ENCODE peak calls at places on chromosome 19, in five cellular contexts. Q is colonic mucosa, C is neuronal stem cell, A is fibroblast of lung, U is H1. E is an unnamed sample.

GRCh38 chr19:43858174-43858573 is 31.1 kb downstream of the ZNF283 start:
- DNase-seq in C (no peak), Q (no peak), U (no peak), A (no peak), E (no peak)

GRCh38 chr19:45115809-45116615 is 23.0 kb downstream of the PPP1R37 start:
- DNase-seq in A (no peak), U (no peak), C (no peak), Q (no peak), E (no peak)

GRCh38 chr19:3440082-3440481 is 40.2 kb downstream of the SMIM24 start:
- DNase-seq in C (no peak), U (no peak), A (no peak), Q (peak), E (no peak)

GRCh38 chr19:4575267-4575793 is 15.8 kb upstream of the SEMA6B start:
- DNase-seq in Q (no peak), C (no peak), A (peak), U (peak), E (peak)

GRCh38 chr19:42295831-42296525 is 6.0 kb upstream of the PRR19 start:
- DNase-seq in Q (peak), A (peak), U (peak), C (peak), E (no peak)

GRCh38 chr19:51210385-51210784 is 14.5 kb upstream of the CD33 start:
- DNase-seq in Q (no peak), A (no peak), C (no peak), U (no peak), E (no peak)

GRCh38 chr19:46355234-46355990 is 8.5 kb downstream of the PPP5C start:
- DNase-seq in U (no peak), C (no peak), A (no peak), Q (no peak), E (no peak)

GRCh38 chr19:49888478-49888901 is 8.2 kb downstream of the IL4I1 start:
- DNase-seq in Q (no peak), C (no peak), U (no peak), A (no peak), E (no peak)

GRCh38 chr19:57099199-57099661 is 20.6 kb upstream of the USP29 start:
- DNase-seq in A (peak), U (no peak), C (peak), Q (peak), E (no peak)

GRCh38 chr19:16714702-16715294 is 4.8 kb upstream of the NWD1 start:
- DNase-seq in A (peak), Q (peak), U (peak), C (peak), E (peak)

GRCh38 chr19:4059931-4060620 is 6.6 kb downstream of the ZBTB7A start:
- DNase-seq in C (no peak), A (no peak), U (no peak), Q (peak), E (no peak)

GRCh38 chr19:34236035-34236793 is 18.1 kb upstream of the GARRE1 start:
- DNase-seq in U (no peak), Q (peak), A (peak), C (no peak), E (no peak)

GRCh38 chr19:48861313-48861712 is 7.1 kb downstream of the PLEKHA4 start:
- DNase-seq in A (no peak), C (no peak), Q (no peak), U (no peak), E (no peak)

GRCh38 chr19:48635966-48636858 is 967 bp downstream of the DBP start:
- DNase-seq in C (no peak), U (no peak), A (no peak), Q (peak), E (no peak)

GRCh38 chr19:10007811-10008211 is 2.5 kb downstream of the COL5A3 start:
- DNase-seq in C (no peak), Q (no peak), A (peak), U (no peak), E (no peak)

GRCh38 chr19:41321600-41322270 is 11.8 kb downstream of the CCDC97 start:
- DNase-seq in C (peak), A (peak), Q (no peak), U (peak), E (no peak)

GRCh38 chr19:41769608-41770007 is 14.3 kb downstream of the CEACAM6 start:
- DNase-seq in C (no peak), A (no peak), U (no peak), Q (no peak), E (no peak)

GRCh38 chr19:48799358-48800300 is 11.2 kb downstream of the BCAT2 start:
- DNase-seq in A (no peak), U (no peak), Q (no peak), C (no peak), E (no peak)

GRCh38 chr19:17687857-17688784 is at the start of gene UNC13A:
- DNase-seq in U (no peak), A (peak), Q (peak), C (peak), E (no peak)

GRCh38 chr19:42246143-42246868 is 3.9 kb upstream of the GSK3A start:
- DNase-seq in C (no peak), U (no peak), A (peak), Q (peak), E (no peak)

GRCh38 chr19:42051166-42052115 is 18.6 kb downstream of the GRIK5 start:
- DNase-seq in A (no peak), U (no peak), C (no peak), Q (no peak), E (peak)

GRCh38 chr19:3803986-3804385 is 17.8 kb upstream of the MATK start:
- DNase-seq in U (no peak), C (no peak), A (no peak), Q (no peak), E (no peak)

GRCh38 chr19:45560038-45560437 is 24.6 kb downstream of the OPA3 start:
- DNase-seq in C (no peak), U (no peak), A (no peak), Q (no peak), E (no peak)

GRCh38 chr19:48458016-48458415 is 2.6 kb downstream of the KCNJ14 start:
- DNase-seq in C (no peak), Q (no peak), U (no peak), A (peak), E (no peak)

DNA sequence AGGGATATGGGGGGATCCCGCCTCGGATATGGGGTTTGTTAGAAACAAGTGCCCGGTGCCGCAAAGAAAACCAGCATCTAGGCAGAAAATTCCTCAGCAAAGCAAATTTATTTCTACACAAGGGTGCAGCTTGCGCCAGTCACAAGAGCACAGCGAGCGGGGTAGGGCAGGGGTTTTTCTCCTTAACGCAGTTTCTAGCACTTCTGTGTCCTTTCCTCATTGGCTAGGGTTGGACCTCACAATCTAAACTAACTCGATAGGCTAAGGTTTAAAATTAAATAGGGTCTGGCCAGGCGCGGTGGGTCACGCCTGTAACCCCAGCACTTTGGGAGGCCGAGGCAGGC is 606 bp downstream of the ZNF440 start:
- DNase-seq in Q (peak), C (no peak), U (no peak), A (peak), E (no peak)
- H3K9ac ChIP-seq in Q (peak), C (no peak), U (peak), A (peak), E (peak)

GRCh38 chr19:13039211-13039789 is 44.0 kb downstream of the NFIX start:
- DNase-seq in U (no peak), Q (no peak), A (no peak), C (no peak), E (no peak)
- H3K9ac ChIP-seq in U (no peak), Q (no peak), A (no peak), C (no peak), E (no peak)

DNA sequence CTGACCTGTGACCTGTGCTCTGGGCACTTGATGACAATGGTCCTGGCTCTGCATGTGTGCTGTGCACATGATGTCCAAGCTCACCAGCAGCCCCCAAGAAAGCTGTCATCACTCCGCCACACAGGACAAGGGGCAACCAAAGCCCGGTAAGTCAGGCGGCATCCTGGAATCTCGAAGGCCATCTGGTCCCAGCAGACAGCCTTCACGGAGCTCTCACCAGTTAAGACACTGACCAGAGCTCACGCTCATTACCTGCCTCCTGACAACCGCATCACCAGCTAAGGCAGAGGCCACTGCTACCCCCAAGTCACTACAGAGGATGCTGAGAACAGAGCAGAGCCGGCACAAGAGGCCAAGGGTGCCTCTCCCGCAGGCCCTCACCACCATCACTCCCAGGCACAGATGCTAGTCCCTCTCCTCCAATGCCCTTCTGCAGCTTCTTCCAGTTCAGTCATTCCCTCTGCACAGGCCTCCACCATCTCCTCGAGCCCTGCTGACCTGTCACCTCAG is 10.6 kb downstream of the PPP6R1 start:
- DNase-seq in Q (no peak), U (no peak), A (no peak), C (no peak), E (no peak)
- H3K9ac ChIP-seq in Q (peak), U (no peak), A (no peak), C (peak), E (no peak)

GRCh38 chr19:33235269-33235995 is 9.8 kb upstream of the SLC7A10 start:
- DNase-seq in Q (peak), C (peak), U (peak), A (peak), E (peak)
- H3K9ac ChIP-seq in Q (peak), C (no peak), U (no peak), A (no peak), E (no peak)

DNA sequence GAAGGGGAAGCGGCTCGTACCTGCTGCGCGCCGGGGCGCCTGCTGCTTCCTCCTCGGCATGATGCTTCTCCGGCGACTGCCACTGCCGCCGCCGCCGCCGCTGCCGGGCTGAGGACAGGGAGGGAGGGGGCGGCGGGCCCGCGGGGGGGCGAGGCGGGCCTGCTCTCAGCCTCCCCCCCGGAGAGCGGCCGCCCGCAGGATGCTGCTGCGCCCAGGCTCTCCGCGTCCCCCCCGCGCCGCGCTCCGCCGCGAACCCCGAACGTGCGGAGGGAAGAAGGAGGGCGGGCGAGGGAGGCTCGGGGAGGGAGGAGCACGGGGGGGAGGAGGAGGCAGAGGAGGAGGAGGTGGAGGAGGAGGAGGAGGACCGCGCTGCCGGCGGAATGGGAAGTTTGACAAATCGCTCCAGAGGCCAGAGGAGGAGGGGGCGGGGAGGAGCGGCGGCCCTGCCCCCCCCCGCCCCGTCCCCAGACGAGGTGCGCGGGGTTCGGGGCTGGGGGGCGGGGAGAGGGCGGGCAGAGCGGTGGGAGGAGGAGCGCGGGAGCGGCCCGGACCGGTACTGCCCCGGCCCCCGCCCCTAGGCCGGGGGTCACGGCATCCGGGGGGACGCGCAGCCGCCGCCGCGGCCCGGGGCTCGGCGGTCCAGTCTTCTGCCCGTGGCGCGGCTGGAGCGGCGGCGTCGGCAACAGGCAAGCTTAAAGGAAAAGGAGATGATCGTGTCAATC is at the start of gene TSHZ3:
- DNase-seq in Q (peak), C (no peak), A (peak), U (no peak), E (no peak)
- H3K9ac ChIP-seq in Q (peak), C (peak), A (peak), U (no peak), E (peak)

GRCh38 chr19:18713550-18714117 is 30.2 kb downstream of the CRTC1 start:
- DNase-seq in Q (no peak), A (no peak), U (no peak), C (no peak), E (no peak)
- H3K9ac ChIP-seq in Q (no peak), A (no peak), U (no peak), C (peak), E (no peak)

GRCh38 chr19:743168-743687 is 7.7 kb upstream of the MISP start:
- DNase-seq in A (peak), Q (peak), C (no peak), U (no peak), E (no peak)
- H3K9ac ChIP-seq in A (no peak), Q (peak), C (no peak), U (no peak), E (no peak)

GRCh38 chr19:29527500-29528328 is 1.9 kb downstream of the VSTM2B start:
- DNase-seq in C (no peak), Q (no peak), U (no peak), A (no peak), E (no peak)
- H3K9ac ChIP-seq in C (no peak), Q (no peak), U (no peak), A (no peak), E (no peak)

DNA sequence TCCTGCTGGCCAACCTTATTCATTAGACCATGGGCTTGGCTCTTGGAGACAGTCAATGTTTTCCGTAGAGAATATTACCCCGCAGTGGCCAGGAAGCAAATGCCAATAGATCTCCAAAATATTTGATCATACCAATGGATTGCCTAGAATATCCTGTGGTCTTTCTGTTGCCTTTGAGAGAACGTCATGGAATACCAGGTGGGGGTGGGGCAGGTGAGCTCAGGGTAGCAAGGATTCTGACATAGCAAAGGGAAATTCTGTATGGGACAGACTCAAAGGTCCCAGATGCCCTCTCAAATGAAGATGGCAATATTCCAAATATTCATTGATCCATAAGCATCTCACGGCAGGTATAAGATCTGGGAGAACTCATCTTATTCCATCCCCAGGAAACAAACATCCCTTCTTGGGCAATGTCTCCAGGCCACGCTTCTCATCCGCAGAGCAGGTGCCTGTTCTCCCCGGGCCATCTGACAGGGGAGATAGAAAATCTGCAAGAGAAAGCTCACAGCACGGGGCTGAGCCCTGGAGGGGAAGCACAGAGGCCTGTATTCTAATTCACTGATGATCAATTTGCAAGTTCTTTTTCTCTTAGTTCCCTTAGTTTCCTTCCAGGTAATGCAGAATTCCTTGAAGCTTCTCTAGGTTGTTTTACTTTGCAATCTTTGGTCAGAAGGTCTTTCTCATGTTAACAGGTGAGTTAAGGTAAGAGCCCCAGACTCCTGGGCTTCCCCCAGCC is 69.6 kb upstream of the TSHZ3 start:
- DNase-seq in C (no peak), A (no peak), Q (no peak), U (peak), E (no peak)
- H3K9ac ChIP-seq in C (no peak), A (no peak), Q (no peak), U (peak), E (no peak)